ENCODE peak calls at places on chromosome 2, in eight cellular contexts. E is HEK293T, A is immature natural killer cell, V is NCI-H510A, L is hypothalamus, N is fibroblast of villous mesenchyme, P is skeletal muscle cell, U is pancreas. F is an unnamed sample.

GRCh38 chr2:118721817-118722551 is 125.5 kb downstream of the EN1 start:
- DNase-seq in P (no peak), N (no peak), A (no peak), E (no peak), V (no peak), U (no peak), L (no peak), F (no peak)

GRCh38 chr2:232384466-232384865 is 5.9 kb downstream of the ALPP start:
- DNase-seq in N (no peak), A (no peak), L (no peak), U (no peak), P (no peak), E (no peak), V (no peak), F (no peak)

GRCh38 chr2:191947235-191947634 is 100.3 kb upstream of the CAVIN2 start:
- DNase-seq in L (no peak), P (no peak), E (no peak), V (no peak), N (no peak), A (no peak), U (no peak), F (no peak)

GRCh38 chr2:38581193-38582147 is 21.3 kb downstream of the HNRNPLL start:
- DNase-seq in V (peak), N (peak), E (peak), P (no peak), L (no peak), U (no peak), A (peak), F (peak)

GRCh38 chr2:202022755-202023154 is 10.9 kb upstream of the FZD7 start:
- DNase-seq in U (no peak), E (no peak), N (no peak), L (no peak), P (no peak), V (no peak), A (no peak), F (no peak)

GRCh38 chr2:218879881-218880748 is 537 bp upstream of the WNT10A start:
- DNase-seq in L (no peak), N (no peak), P (no peak), E (no peak), A (peak), V (no peak), U (peak), F (no peak)

GRCh38 chr2:7950035-7950612 is 731.7 kb upstream of the ID2 start:
- DNase-seq in E (no peak), A (no peak), L (no peak), U (no peak), V (no peak), P (no peak), N (no peak), F (no peak)

GRCh38 chr2:24050041-24050655 is 607 bp downstream of the FKBP1B start:
- DNase-seq in E (peak), A (peak), N (peak), L (peak), V (no peak), P (no peak), U (peak), F (no peak)

GRCh38 chr2:127416486-127417001 is 1.7 kb upstream of the PROC start:
- DNase-seq in L (no peak), E (no peak), P (no peak), V (no peak), N (no peak), U (no peak), A (no peak), F (no peak)

GRCh38 chr2:232350804-232351685 is 27.5 kb upstream of the ALPP start:
- DNase-seq in L (no peak), P (no peak), A (no peak), U (peak), N (no peak), E (no peak), V (peak), F (no peak)

GRCh38 chr2:186437719-186438118 is 48.3 kb upstream of the ZC3H15 start:
- DNase-seq in V (no peak), P (no peak), L (no peak), N (no peak), E (no peak), A (no peak), U (no peak), F (no peak)

GRCh38 chr2:204763974-204764703 is 218.9 kb downstream of the PARD3B start:
- DNase-seq in E (no peak), V (no peak), N (no peak), P (no peak), U (no peak), A (no peak), L (no peak), F (no peak)

GRCh38 chr2:76008001-76008702 is 297.4 kb upstream of the GCFC2 start:
- DNase-seq in V (no peak), P (no peak), N (no peak), L (no peak), E (no peak), U (peak), A (no peak), F (no peak)